ENCODE peak calls at places on chromosomes 5 and 9, in four cellular contexts. One of them, this sample, is unnamed.

GRCh38 chr5:95543017-95543705 is 11.6 kb downstream of the SKIC3 start:
- DNase-seq in SK-N-SH: no peak
- DNase-seq in body of pancreas: no peak
- DNase-seq in tibial artery: no peak
- DNase-seq in this sample: no peak

GRCh38 chr5:76762484-76762883 is 46.6 kb downstream of the F2R start:
- DNase-seq in SK-N-SH: no peak
- DNase-seq in body of pancreas: no peak
- DNase-seq in tibial artery: no peak
- DNase-seq in this sample: no peak

GRCh38 chr9:72863456-72864094 is 89.3 kb downstream of the ALDH1A1 start:
- DNase-seq in SK-N-SH: no peak
- DNase-seq in body of pancreas: no peak
- DNase-seq in tibial artery: no peak
- DNase-seq in this sample: no peak

GRCh38 chr5:135578305-135578684 is 496 bp downstream of the CXCL14 start:
- DNase-seq in SK-N-SH: no peak
- DNase-seq in body of pancreas: no peak
- DNase-seq in tibial artery: no peak
- DNase-seq in this sample: no peak

GRCh38 chr5:68055686-68056085 is 159.9 kb upstream of the PIK3R1 start:
- DNase-seq in SK-N-SH: no peak
- DNase-seq in body of pancreas: no peak
- DNase-seq in tibial artery: no peak
- DNase-seq in this sample: no peak

GRCh38 chr9:127049044-127049443 is 73.4 kb downstream of the ANGPTL2 start:
- DNase-seq in SK-N-SH: no peak
- DNase-seq in body of pancreas: peak; percentile 16
- DNase-seq in tibial artery: peak; percentile 71
- DNase-seq in this sample: no peak

GRCh38 chr9:123609844-123610243 is 253.8 kb downstream of the CRB2 start:
- DNase-seq in SK-N-SH: peak; percentile 70
- DNase-seq in body of pancreas: no peak
- DNase-seq in tibial artery: no peak
- DNase-seq in this sample: no peak

GRCh38 chr5:118903010-118903409 is 85.3 kb downstream of the DTWD2 start:
- DNase-seq in SK-N-SH: no peak
- DNase-seq in body of pancreas: no peak
- DNase-seq in tibial artery: no peak
- DNase-seq in this sample: no peak

GRCh38 chr5:40631236-40631635 is 48.5 kb upstream of the PTGER4 start:
- DNase-seq in SK-N-SH: no peak
- DNase-seq in body of pancreas: no peak
- DNase-seq in tibial artery: no peak
- DNase-seq in this sample: no peak

GRCh38 chr5:91024160-91024559 is 359.0 kb downstream of the ARRDC3 start:
- DNase-seq in SK-N-SH: no peak
- DNase-seq in body of pancreas: no peak
- DNase-seq in tibial artery: no peak
- DNase-seq in this sample: no peak

GRCh38 chr5:31948006-31948405 is 226.1 kb downstream of the GOLPH3 start:
- DNase-seq in SK-N-SH: no peak
- DNase-seq in body of pancreas: no peak
- DNase-seq in tibial artery: no peak
- DNase-seq in this sample: no peak

GRCh38 chr9:15421532-15421931 is 1.1 kb upstream of the SNAPC3 start:
- DNase-seq in SK-N-SH: no peak
- DNase-seq in body of pancreas: no peak
- DNase-seq in tibial artery: no peak
- DNase-seq in this sample: no peak

GRCh38 chr9:135480071-135480941 is 724 bp downstream of the PPP1R26 start:
- DNase-seq in SK-N-SH: peak; percentile 82
- DNase-seq in body of pancreas: peak; percentile 36
- DNase-seq in tibial artery: no peak
- DNase-seq in this sample: peak; percentile 84

GRCh38 chr5:177446184-177447065 is at the start of gene PRR7:
- DNase-seq in SK-N-SH: peak; percentile 95
- DNase-seq in body of pancreas: peak; percentile 56
- DNase-seq in tibial artery: no peak
- DNase-seq in this sample: no peak

GRCh38 chr9:117707561-117707960 is 3.4 kb downstream of the TLR4 start:
- DNase-seq in SK-N-SH: no peak
- DNase-seq in body of pancreas: no peak
- DNase-seq in tibial artery: no peak
- DNase-seq in this sample: no peak
- H3K4me3 ChIP-seq in SK-N-SH: peak overlapping the region; percentile 50
- H3K4me3 ChIP-seq in body of pancreas: no peak overlapping the region
- H3K4me3 ChIP-seq in tibial artery: peak overlapping the region; percentile 51
- H3K4me3 ChIP-seq in this sample: no peak overlapping the region

GRCh38 chr9:136516191-136516654 is 29.6 kb downstream of the NOTCH1 start:
- DNase-seq in SK-N-SH: no peak
- DNase-seq in body of pancreas: no peak
- DNase-seq in tibial artery: no peak
- DNase-seq in this sample: no peak

GRCh38 chr9:136515276-136515675 is 30.6 kb downstream of the NOTCH1 start:
- DNase-seq in SK-N-SH: no peak
- DNase-seq in body of pancreas: no peak
- DNase-seq in tibial artery: no peak
- DNase-seq in this sample: no peak

GRCh38 chr9:136518623-136519022 is 27.2 kb downstream of the NOTCH1 start:
- DNase-seq in SK-N-SH: no peak
- DNase-seq in body of pancreas: no peak
- DNase-seq in tibial artery: no peak
- DNase-seq in this sample: no peak

GRCh38 chr9:136517950-136518349 is 27.9 kb downstream of the NOTCH1 start:
- DNase-seq in SK-N-SH: no peak
- DNase-seq in body of pancreas: no peak
- DNase-seq in tibial artery: no peak
- DNase-seq in this sample: no peak

GRCh38 chr9:136517012-136517743 is 28.7 kb downstream of the NOTCH1 start:
- DNase-seq in SK-N-SH: no peak
- DNase-seq in body of pancreas: no peak
- DNase-seq in tibial artery: no peak
- DNase-seq in this sample: no peak
- H3K36me3 ChIP-seq in SK-N-SH: peaks cover 43% of the 10 kb centered on the region
- H3K36me3 ChIP-seq in body of pancreas: peaks cover 13% of the 10 kb centered on the region
- H3K36me3 ChIP-seq in tibial artery: peaks cover 65% of the 10 kb centered on the region
- H3K36me3 ChIP-seq in this sample: peaks cover 89% of the 10 kb centered on the region

GRCh38 chr5:74421365-74421764 is 219.2 kb downstream of the ENC1 start:
- DNase-seq in SK-N-SH: no peak
- DNase-seq in body of pancreas: no peak
- DNase-seq in tibial artery: no peak
- DNase-seq in this sample: no peak
- H3K4me1 ChIP-seq in SK-N-SH: no peaks in the 10 kb centered on the region
- H3K4me1 ChIP-seq in body of pancreas: peaks cover 11% of the 10 kb centered on the region
- H3K4me1 ChIP-seq in tibial artery: no peaks in the 10 kb centered on the region
- H3K4me1 ChIP-seq in this sample: no peaks in the 10 kb centered on the region

GRCh38 chr9:131291795-131292315 is 2.3 kb downstream of the PLPP7 start:
- DNase-seq in SK-N-SH: no peak
- DNase-seq in body of pancreas: no peak
- DNase-seq in tibial artery: no peak
- DNase-seq in this sample: no peak

GRCh38 chr9:131290039-131290766 is 680 bp downstream of the PLPP7 start:
- DNase-seq in SK-N-SH: peak; percentile 80
- DNase-seq in body of pancreas: no peak
- DNase-seq in tibial artery: no peak
- DNase-seq in this sample: no peak

GRCh38 chr9:131289301-131290038 is at the start of gene PLPP7:
- DNase-seq in SK-N-SH: peak; percentile 95
- DNase-seq in body of pancreas: peak; percentile 41
- DNase-seq in tibial artery: peak; percentile 89
- DNase-seq in this sample: no peak

GRCh38 chr9:131292937-131293336 is 3.4 kb downstream of the PLPP7 start:
- DNase-seq in SK-N-SH: no peak
- DNase-seq in body of pancreas: no peak
- DNase-seq in tibial artery: no peak
- DNase-seq in this sample: no peak

GRCh38 chr9:131290767-131291370 is 1.3 kb downstream of the PLPP7 start:
- DNase-seq in SK-N-SH: no peak
- DNase-seq in body of pancreas: no peak
- DNase-seq in tibial artery: no peak
- DNase-seq in this sample: no peak
- H3K4me3 ChIP-seq in SK-N-SH: peak overlapping the region; percentile 66
- H3K4me3 ChIP-seq in body of pancreas: no peak overlapping the region
- H3K4me3 ChIP-seq in tibial artery: peak overlapping the region; percentile 54
- H3K4me3 ChIP-seq in this sample: peak overlapping the region; percentile 19

GRCh38 chr9:120456218-120456617 is 123.7 kb downstream of the CDK5RAP2 start:
- DNase-seq in SK-N-SH: no peak
- DNase-seq in body of pancreas: no peak
- DNase-seq in tibial artery: no peak
- DNase-seq in this sample: no peak

GRCh38 chr9:120453792-120454191 is 126.2 kb downstream of the CDK5RAP2 start:
- DNase-seq in SK-N-SH: no peak
- DNase-seq in body of pancreas: no peak
- DNase-seq in tibial artery: no peak
- DNase-seq in this sample: no peak

GRCh38 chr9:120452631-120453030 is 127.3 kb downstream of the CDK5RAP2 start:
- DNase-seq in SK-N-SH: no peak
- DNase-seq in body of pancreas: no peak
- DNase-seq in tibial artery: no peak
- DNase-seq in this sample: no peak

DNA sequence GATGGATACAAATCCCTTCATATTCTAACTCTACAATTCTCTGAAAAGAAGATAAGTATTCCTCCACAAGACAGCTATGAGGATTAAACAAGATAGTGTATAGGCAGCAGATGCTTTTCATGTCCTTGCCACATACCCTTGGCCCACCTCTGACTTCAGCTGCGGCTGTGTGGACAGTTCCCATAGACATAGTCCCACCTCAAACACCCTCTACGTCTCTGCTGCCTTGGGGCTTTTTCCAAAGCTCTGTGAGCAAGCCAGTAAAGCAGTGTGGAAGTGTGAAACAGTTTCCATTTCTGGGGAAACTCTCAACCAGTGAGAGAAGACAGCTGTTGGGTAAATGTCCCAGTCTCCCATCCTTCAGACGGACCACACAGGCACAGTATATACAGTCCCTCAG is 125.5 kb downstream of the CDK5RAP2 start:
- DNase-seq in SK-N-SH: no peak
- DNase-seq in body of pancreas: no peak
- DNase-seq in tibial artery: no peak
- DNase-seq in this sample: no peak
- H3K36me3 ChIP-seq in SK-N-SH: peaks cover 58% of the 10 kb centered on the region
- H3K36me3 ChIP-seq in body of pancreas: no peaks in the 10 kb centered on the region
- H3K36me3 ChIP-seq in tibial artery: peaks cover 58% of the 10 kb centered on the region
- H3K36me3 ChIP-seq in this sample: peaks cover 68% of the 10 kb centered on the region

GRCh38 chr9:129480705-129481104 is 140.2 kb downstream of the C9orf50 start:
- DNase-seq in SK-N-SH: no peak
- DNase-seq in body of pancreas: no peak
- DNase-seq in tibial artery: no peak
- DNase-seq in this sample: no peak
- H3K4me1 ChIP-seq in SK-N-SH: peaks cover 34% of the 10 kb centered on the region
- H3K4me1 ChIP-seq in body of pancreas: peaks cover 55% of the 10 kb centered on the region
- H3K4me1 ChIP-seq in tibial artery: no peaks in the 10 kb centered on the region
- H3K4me1 ChIP-seq in this sample: peaks cover 65% of the 10 kb centered on the region

GRCh38 chr5:43019615-43020293 is 20.4 kb downstream of the ANXA2R start:
- DNase-seq in SK-N-SH: peak; percentile 47
- DNase-seq in body of pancreas: peak; percentile 62
- DNase-seq in tibial artery: no peak
- DNase-seq in this sample: peak; percentile 76

GRCh38 chr5:43014522-43014921 is 25.6 kb downstream of the ANXA2R start:
- DNase-seq in SK-N-SH: no peak
- DNase-seq in body of pancreas: no peak
- DNase-seq in tibial artery: no peak
- DNase-seq in this sample: no peak

GRCh38 chr5:43019293-43019614 is 20.9 kb downstream of the ANXA2R start:
- DNase-seq in SK-N-SH: no peak
- DNase-seq in body of pancreas: no peak
- DNase-seq in tibial artery: no peak
- DNase-seq in this sample: peak; percentile 64

GRCh38 chr5:43017438-43017820 is 22.7 kb downstream of the ANXA2R start:
- DNase-seq in SK-N-SH: no peak
- DNase-seq in body of pancreas: no peak
- DNase-seq in tibial artery: peak; percentile 77
- DNase-seq in this sample: peak; percentile 53

DNA sequence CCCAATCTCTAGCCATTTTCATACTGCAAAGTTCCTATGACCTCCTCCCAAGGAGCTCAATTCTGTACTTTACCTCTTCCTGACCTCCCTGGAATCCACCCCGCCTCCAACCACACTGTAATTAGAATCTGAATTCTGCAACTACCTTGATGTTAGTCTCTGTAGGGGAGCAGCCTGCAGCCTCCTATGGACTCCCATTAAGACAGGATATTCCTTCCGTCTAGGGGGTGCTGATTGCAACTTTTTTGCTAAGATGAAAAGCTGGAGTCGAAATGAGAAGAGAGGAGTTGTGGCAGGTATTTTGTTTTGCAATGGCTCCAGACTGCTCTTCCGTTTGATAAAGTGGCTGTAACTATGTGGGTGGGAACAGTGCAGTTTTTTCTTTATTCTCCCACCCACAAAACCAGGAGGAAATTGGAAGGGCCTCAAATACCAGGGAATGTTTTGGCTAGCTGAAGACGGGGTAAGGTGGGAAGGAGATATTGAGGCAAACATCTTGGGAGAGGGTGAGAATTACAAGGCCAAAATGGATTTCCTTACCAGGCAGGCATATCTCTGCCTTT is 23.8 kb downstream of the ANXA2R start:
- DNase-seq in SK-N-SH: no peak
- DNase-seq in body of pancreas: no peak
- DNase-seq in tibial artery: no peak
- DNase-seq in this sample: no peak
- H3K4me3 ChIP-seq in SK-N-SH: no peak overlapping the region
- H3K4me3 ChIP-seq in body of pancreas: no peak overlapping the region
- H3K4me3 ChIP-seq in tibial artery: no peak overlapping the region
- H3K4me3 ChIP-seq in this sample: no peak overlapping the region

GRCh38 chr9:95078934-95079333 is 238.6 kb downstream of the FANCC start:
- DNase-seq in SK-N-SH: no peak
- DNase-seq in body of pancreas: peak; percentile 51
- DNase-seq in tibial artery: peak; percentile 63
- DNase-seq in this sample: peak; percentile 71
- H3K36me3 ChIP-seq in SK-N-SH: peaks cover 89% of the 10 kb centered on the region
- H3K36me3 ChIP-seq in body of pancreas: no peaks in the 10 kb centered on the region
- H3K36me3 ChIP-seq in tibial artery: peaks cover 28% of the 10 kb centered on the region
- H3K36me3 ChIP-seq in this sample: no peaks in the 10 kb centered on the region